ENCODE peak calls at places on chromosomes 3 and 15, in eight cellular contexts. R, Y, Q, C, X, T, E and G are unnamed samples.

GRCh38 chr3:36679384-36680200 is 84.8 kb downstream of the DCLK3 start:
- DNase-seq in C (no peak), E (no peak), Y (no peak), Q (peak; percentile 91), T (no peak), X (no peak), R (peak; percentile 33), G (no peak)

GRCh38 chr3:120795017-120795648 is 52.6 kb downstream of the GTF2E1 start:
- DNase-seq in R (peak; percentile 57), E (peak; percentile 29), Q (peak; percentile 72), Y (peak; percentile 80), X (peak; percentile 79), T (peak; percentile 80), C (peak; percentile 83), G (peak; percentile 65)

GRCh38 chr3:124530916-124531315 is 199.3 kb upstream of the UMPS start:
- DNase-seq in R (no peak), Q (no peak), Y (no peak), X (no peak), C (no peak), E (no peak), T (no peak), G (no peak)

GRCh38 chr3:6204891-6205290 is 656.0 kb upstream of the GRM7 start:
- DNase-seq in Y (no peak), X (no peak), Q (no peak), C (no peak), E (no peak), T (no peak), R (no peak), G (no peak)

GRCh38 chr3:178960191-178960590 is 111.4 kb downstream of the ZMAT3 start:
- DNase-seq in T (no peak), C (no peak), E (no peak), R (no peak), Y (no peak), X (no peak), Q (no peak), G (no peak)

GRCh38 chr3:72818915-72819314 is 29.3 kb downstream of the SHQ1 start:
- DNase-seq in Q (peak; percentile 85), R (peak; percentile 49), E (no peak), C (no peak), T (no peak), X (no peak), Y (no peak), G (no peak)

GRCh38 chr3:110248666-110249065 is 823.0 kb upstream of the NECTIN3 start:
- DNase-seq in Q (peak; percentile 17), T (no peak), R (no peak), Y (no peak), E (no peak), X (no peak), C (no peak), G (no peak)

GRCh38 chr15:61743352-61743909 is 316.8 kb downstream of the VPS13C start:
- DNase-seq in T (peak; percentile 19), C (peak; percentile 5), Q (no peak), X (no peak), R (no peak), E (no peak), Y (no peak), G (no peak)

GRCh38 chr3:12959838-12960378 is 113.3 kb downstream of the IQSEC1 start:
- DNase-seq in R (no peak), C (peak; percentile 53), T (no peak), E (peak; percentile 59), X (no peak), Y (peak; percentile 25), Q (no peak), G (no peak)

GRCh38 chr15:32908135-32908801 is 190.5 kb downstream of the GREM1 start:
- DNase-seq in E (no peak), Q (no peak), C (peak; percentile 75), X (no peak), Y (peak; percentile 15), R (peak; percentile 32), T (no peak), G (no peak)

GRCh38 chr3:126442099-126442848 is 33.4 kb downstream of the ZXDC start:
- DNase-seq in X (no peak), Q (no peak), E (no peak), Y (no peak), T (peak; percentile 9), R (no peak), C (peak; percentile 4), G (no peak)

GRCh38 chr3:164476631-164477030 is 601.7 kb downstream of the SI start:
- DNase-seq in Q (no peak), R (no peak), X (no peak), C (no peak), E (no peak), Y (no peak), T (no peak), G (no peak)

GRCh38 chr15:72169921-72170611 is 27.5 kb downstream of the GRAMD2A start:
- DNase-seq in Y (peak; percentile 75), Q (no peak), E (no peak), X (no peak), R (no peak), T (peak; percentile 86), C (no peak), G (no peak)

GRCh38 chr15:81105521-81105920 is 28.5 kb upstream of the CFAP161 start:
- DNase-seq in Q (peak; percentile 53), C (no peak), Y (no peak), R (no peak), T (no peak), E (no peak), X (no peak), G (no peak)